ENCODE peak calls at places on chromosome 20, in five cellular contexts. J is NCI-H69, T is neural progenitor cell, Z is H4, V is hypothalamus. L is an unnamed sample.

GRCh38 chr20:36550797-36551299 is 9.5 kb downstream of the MYL9 start:
- DNase-seq in J (no peak), T (no peak), Z (no peak), V (no peak), L (no peak)

GRCh38 chr20:31602779-31603441 is 2.2 kb upstream of the ID1 start:
- DNase-seq in J (peak), T (no peak), Z (peak), V (no peak), L (no peak)

GRCh38 chr20:55415567-55416142 is 589.7 kb downstream of the CBLN4 start:
- DNase-seq in J (peak), T (peak), Z (peak), V (no peak), L (peak)

GRCh38 chr20:35223941-35224340 is 2.5 kb upstream of the MMP24 start:
- DNase-seq in J (no peak), T (no peak), Z (no peak), V (no peak), L (no peak)

GRCh38 chr20:45835230-45836224 is 1.9 kb downstream of the SNX21 start:
- DNase-seq in J (no peak), T (no peak), Z (no peak), V (no peak), L (no peak)

GRCh38 chr20:49752504-49752903 is 38.8 kb upstream of the B4GALT5 start:
- DNase-seq in J (no peak), T (no peak), Z (no peak), V (no peak), L (no peak)

GRCh38 chr20:10674684-10675455 is 1.1 kb upstream of the JAG1 start:
- DNase-seq in J (peak), T (peak), Z (peak), V (peak), L (peak)

GRCh38 chr20:32446301-32447100 is 88.4 kb downstream of the ASXL1 start:
- DNase-seq in J (no peak), T (no peak), Z (no peak), V (no peak), L (no peak)

GRCh38 chr20:17704589-17705317 is 5.0 kb downstream of the BANF2 start:
- DNase-seq in J (no peak), T (no peak), Z (no peak), V (no peak), L (no peak)

GRCh38 chr20:62677678-62678077 is 31.0 kb upstream of the NTSR1 start:
- DNase-seq in J (no peak), T (no peak), Z (no peak), V (no peak), L (no peak)

GRCh38 chr20:47164076-47164634 is 192.3 kb downstream of the ZMYND8 start:
- DNase-seq in J (no peak), T (no peak), Z (no peak), V (no peak), L (no peak)

GRCh38 chr20:57437672-57438330 is 46.6 kb downstream of the RBM38 start:
- DNase-seq in J (no peak), T (no peak), Z (no peak), V (no peak), L (no peak)

GRCh38 chr20:14055127-14055742 is 59.9 kb downstream of the MACROD2 start:
- DNase-seq in J (peak), T (peak), Z (peak), V (no peak), L (peak)

GRCh38 chr20:35353646-35354045 is 58.1 kb downstream of the UQCC1 start:
- DNase-seq in J (no peak), T (no peak), Z (no peak), V (no peak), L (no peak)

GRCh38 chr20:19540401-19540800 is 217.7 kb upstream of the RIN2 start:
- DNase-seq in J (no peak), T (no peak), Z (no peak), V (no peak), L (no peak)

GRCh38 chr20:56411759-56412472 is at the start of gene CASS4:
- DNase-seq in J (no peak), T (no peak), Z (no peak), V (no peak), L (no peak)

GRCh38 chr20:16481977-16482376 is 91.3 kb downstream of the KIF16B start:
- DNase-seq in J (no peak), T (no peak), Z (no peak), V (no peak), L (no peak)

GRCh38 chr20:4061989-4062388 is 46.6 kb upstream of the RNF24 start:
- DNase-seq in J (no peak), T (no peak), Z (no peak), V (no peak), L (no peak)

GRCh38 chr20:1371235-1371782 is 21.5 kb downstream of the FKBP1A start:
- DNase-seq in J (no peak), T (no peak), Z (no peak), V (no peak), L (no peak)

GRCh38 chr20:4021905-4022304 is 6.5 kb upstream of the RNF24 start:
- DNase-seq in J (no peak), T (no peak), Z (no peak), V (no peak), L (peak)

GRCh38 chr20:34269996-34270627 is 28.9 kb downstream of the ASIP start:
- DNase-seq in J (no peak), T (no peak), Z (no peak), V (no peak), L (no peak)

GRCh38 chr20:37741055-37741454 is 47.2 kb downstream of the CTNNBL1 start:
- DNase-seq in J (no peak), T (no peak), Z (no peak), V (no peak), L (no peak)

GRCh38 chr20:62211216-62211615 is 8.9 kb downstream of the HRH3 start:
- DNase-seq in J (no peak), T (no peak), Z (no peak), V (no peak), L (no peak)

GRCh38 chr20:38345643-38346042 is 639 bp upstream of the LBP start:
- DNase-seq in J (no peak), T (no peak), Z (no peak), V (no peak), L (no peak)

GRCh38 chr20:31594558-31595379 is 10.3 kb upstream of the ID1 start:
- DNase-seq in J (peak), T (peak), Z (peak), V (no peak), L (peak)

GRCh38 chr20:49347156-49347555 is 69.3 kb upstream of the ZNFX1 start:
- DNase-seq in J (no peak), T (no peak), Z (no peak), V (no peak), L (no peak)

GRCh38 chr20:33674294-33675126 is at the start of gene NECAB3:
- DNase-seq in J (peak), T (peak), Z (no peak), V (peak), L (peak)

GRCh38 chr20:57717797-57718196 is 8.0 kb upstream of the PMEPA1 start:
- DNase-seq in J (peak), T (no peak), Z (no peak), V (no peak), L (no peak)

GRCh38 chr20:51715028-51715872 is 52.9 kb downstream of the ATP9A start:
- DNase-seq in J (peak), T (no peak), Z (no peak), V (no peak), L (no peak)

GRCh38 chr20:49862607-49863200 is 50.1 kb downstream of the SLC9A8 start:
- DNase-seq in J (no peak), T (no peak), Z (no peak), V (no peak), L (no peak)

GRCh38 chr20:62367136-62367482 is at the start of gene LAMA5:
- DNase-seq in J (peak), T (peak), Z (no peak), V (peak), L (peak)